ENCODE peak calls at places on chromosomes 16 and 17, in four cellular contexts. E is naive thymus-derived CD4-positive, alpha-beta T cell; M is retina; V is DMS53. Q is an unnamed sample.

GRCh38 chr17:83078378-83079339 is 750 bp upstream of the METRNL start:
- DNase-seq in E (no peak), M (peak; percentile 65), V (peak; percentile 60), Q (peak; percentile 49)

GRCh38 chr17:80795737-80796136 is 195.9 kb upstream of the CHMP6 start:
- DNase-seq in E (no peak), M (peak; percentile 50), V (no peak), Q (no peak)

GRCh38 chr17:49700956-49701355 is 6.8 kb downstream of the SLC35B1 start:
- DNase-seq in E (no peak), M (no peak), V (no peak), Q (no peak)

GRCh38 chr16:68116256-68116853 is 31.2 kb downstream of the NFATC3 start:
- DNase-seq in E (peak; percentile 27), M (no peak), V (peak; percentile 3), Q (no peak)

GRCh38 chr17:16425202-16425601 is 9.8 kb downstream of the TRPV2 start:
- DNase-seq in E (no peak), M (no peak), V (peak; percentile 45), Q (no peak)

GRCh38 chr17:12790806-12791148 is 1.5 kb downstream of the ARHGAP44 start:
- DNase-seq in E (no peak), M (no peak), V (no peak), Q (no peak)

GRCh38 chr17:81566461-81567126 is 14.4 kb upstream of the FAAP100 start:
- DNase-seq in E (no peak), M (no peak), V (peak; percentile 87), Q (peak; percentile 84)

GRCh38 chr17:48909796-48910195 is 1.6 kb downstream of the UBE2Z start:
- DNase-seq in E (no peak), M (no peak), V (no peak), Q (no peak)

GRCh38 chr16:70638814-70639792 is 7.3 kb upstream of the IL34 start:
- DNase-seq in E (no peak), M (no peak), V (peak; percentile 27), Q (no peak)

GRCh38 chr17:76911299-76912007 is 43.2 kb downstream of the MGAT5B start:
- DNase-seq in E (no peak), M (peak; percentile 35), V (no peak), Q (no peak)